ENCODE peak calls at places on chromosomes 4 and X, in ten cellular contexts. One of them, this sample, is unnamed. For H3K4me1, the result is how much of the 10 kb centered on the place peaks cover.

GRCh38 chr4:54384563-54384962 is 155.5 kb downstream of the PDGFRA start:
- DNase-seq in fibroblast of lung: peak
- DNase-seq in IMR-90: peak
- DNase-seq in mammary epithelial cell: peak
- DNase-seq in endodermal cell: peak
- DNase-seq in hepatocyte: peak
- DNase-seq in colonic mucosa: peak
- DNase-seq in spleen: no peak
- DNase-seq in pancreas: no peak
- DNase-seq in left ventricle myocardium inferior: peak
- DNase-seq in this sample: no peak

GRCh38 chrX:78650906-78651437 is 8.2 kb downstream of the RTL3 start:
- DNase-seq in fibroblast of lung: peak
- DNase-seq in IMR-90: peak
- DNase-seq in mammary epithelial cell: no peak
- DNase-seq in endodermal cell: no peak
- DNase-seq in hepatocyte: no peak
- DNase-seq in colonic mucosa: no peak
- DNase-seq in spleen: no peak
- DNase-seq in pancreas: no peak
- DNase-seq in left ventricle myocardium inferior: no peak
- DNase-seq in this sample: no peak

GRCh38 chr4:108881190-108881589 is 118.3 kb upstream of the ETNPPL start:
- DNase-seq in fibroblast of lung: peak
- DNase-seq in IMR-90: peak
- DNase-seq in mammary epithelial cell: peak
- DNase-seq in endodermal cell: no peak
- DNase-seq in hepatocyte: no peak
- DNase-seq in colonic mucosa: no peak
- DNase-seq in spleen: no peak
- DNase-seq in pancreas: no peak
- DNase-seq in left ventricle myocardium inferior: no peak
- DNase-seq in this sample: no peak

GRCh38 chr4:1822568-1823544 is 29.8 kb downstream of the FGFR3 start:
- DNase-seq in fibroblast of lung: no peak
- DNase-seq in IMR-90: no peak
- DNase-seq in mammary epithelial cell: no peak
- DNase-seq in endodermal cell: no peak
- DNase-seq in hepatocyte: no peak
- DNase-seq in colonic mucosa: no peak
- DNase-seq in spleen: no peak
- DNase-seq in pancreas: no peak
- DNase-seq in left ventricle myocardium inferior: no peak
- DNase-seq in this sample: no peak

GRCh38 chr4:912548-913279 is 19.4 kb downstream of the GAK start:
- DNase-seq in fibroblast of lung: peak
- DNase-seq in IMR-90: no peak
- DNase-seq in mammary epithelial cell: peak
- DNase-seq in endodermal cell: no peak
- DNase-seq in hepatocyte: no peak
- DNase-seq in colonic mucosa: peak
- DNase-seq in spleen: peak
- DNase-seq in pancreas: no peak
- DNase-seq in left ventricle myocardium inferior: no peak
- DNase-seq in this sample: no peak

GRCh38 chr4:150065740-150066139 is 12.5 kb upstream of the DCLK2 start:
- DNase-seq in fibroblast of lung: no peak
- DNase-seq in IMR-90: no peak
- DNase-seq in mammary epithelial cell: no peak
- DNase-seq in endodermal cell: no peak
- DNase-seq in hepatocyte: no peak
- DNase-seq in colonic mucosa: no peak
- DNase-seq in spleen: no peak
- DNase-seq in pancreas: no peak
- DNase-seq in left ventricle myocardium inferior: no peak
- DNase-seq in this sample: no peak

GRCh38 chr4:139764686-139765085 is 99.1 kb downstream of the MGST2 start:
- DNase-seq in fibroblast of lung: no peak
- DNase-seq in IMR-90: no peak
- DNase-seq in mammary epithelial cell: no peak
- DNase-seq in endodermal cell: no peak
- DNase-seq in hepatocyte: no peak
- DNase-seq in colonic mucosa: no peak
- DNase-seq in spleen: no peak
- DNase-seq in pancreas: no peak
- DNase-seq in left ventricle myocardium inferior: no peak
- DNase-seq in this sample: no peak

GRCh38 chrX:107599371-107599970 is 28.8 kb upstream of the PRPS1 start:
- DNase-seq in fibroblast of lung: no peak
- DNase-seq in IMR-90: no peak
- DNase-seq in mammary epithelial cell: no peak
- DNase-seq in endodermal cell: no peak
- DNase-seq in hepatocyte: no peak
- DNase-seq in colonic mucosa: no peak
- DNase-seq in spleen: no peak
- DNase-seq in pancreas: no peak
- DNase-seq in left ventricle myocardium inferior: no peak
- DNase-seq in this sample: no peak

GRCh38 chr4:126470862-126471261 is 1156.1 kb downstream of the FAT4 start:
- DNase-seq in fibroblast of lung: peak
- DNase-seq in IMR-90: peak
- DNase-seq in mammary epithelial cell: no peak
- DNase-seq in endodermal cell: no peak
- DNase-seq in hepatocyte: no peak
- DNase-seq in colonic mucosa: no peak
- DNase-seq in spleen: no peak
- DNase-seq in pancreas: no peak
- DNase-seq in left ventricle myocardium inferior: no peak
- DNase-seq in this sample: no peak

GRCh38 chr4:110587666-110588285 is 35.1 kb downstream of the PITX2 start:
- DNase-seq in fibroblast of lung: no peak
- DNase-seq in IMR-90: no peak
- DNase-seq in mammary epithelial cell: no peak
- DNase-seq in endodermal cell: peak
- DNase-seq in hepatocyte: no peak
- DNase-seq in colonic mucosa: no peak
- DNase-seq in spleen: no peak
- DNase-seq in pancreas: no peak
- DNase-seq in left ventricle myocardium inferior: no peak
- DNase-seq in this sample: no peak

GRCh38 chrX:119605398-119605738 is 856 bp downstream of the NKRF start:
- DNase-seq in fibroblast of lung: no peak
- DNase-seq in IMR-90: no peak
- DNase-seq in mammary epithelial cell: peak
- DNase-seq in endodermal cell: no peak
- DNase-seq in hepatocyte: peak
- DNase-seq in colonic mucosa: peak
- DNase-seq in spleen: peak
- DNase-seq in pancreas: no peak
- DNase-seq in left ventricle myocardium inferior: no peak
- DNase-seq in this sample: no peak

GRCh38 chr4:1766336-1767057 is 26.6 kb upstream of the FGFR3 start:
- DNase-seq in fibroblast of lung: no peak
- DNase-seq in IMR-90: no peak
- DNase-seq in mammary epithelial cell: no peak
- DNase-seq in endodermal cell: peak
- DNase-seq in hepatocyte: peak
- DNase-seq in colonic mucosa: no peak
- DNase-seq in spleen: no peak
- DNase-seq in pancreas: peak
- DNase-seq in left ventricle myocardium inferior: no peak
- DNase-seq in this sample: no peak

GRCh38 chr4:78659665-78660064 is 108.1 kb downstream of the ANXA3 start:
- DNase-seq in fibroblast of lung: no peak
- DNase-seq in IMR-90: no peak
- DNase-seq in mammary epithelial cell: no peak
- DNase-seq in endodermal cell: no peak
- DNase-seq in hepatocyte: no peak
- DNase-seq in colonic mucosa: no peak
- DNase-seq in spleen: no peak
- DNase-seq in pancreas: no peak
- DNase-seq in left ventricle myocardium inferior: no peak
- DNase-seq in this sample: no peak
- H3K4me1 ChIP-seq in fibroblast of lung: under half
- H3K4me1 ChIP-seq in IMR-90: under half
- H3K4me1 ChIP-seq in mammary epithelial cell: under half
- H3K4me1 ChIP-seq in endodermal cell: under half
- H3K4me1 ChIP-seq in hepatocyte: under half
- H3K4me1 ChIP-seq in colonic mucosa: under half
- H3K4me1 ChIP-seq in spleen: half or more
- H3K4me1 ChIP-seq in pancreas: under half
- H3K4me1 ChIP-seq in left ventricle myocardium inferior: half or more
- H3K4me1 ChIP-seq in this sample: under half

DNA sequence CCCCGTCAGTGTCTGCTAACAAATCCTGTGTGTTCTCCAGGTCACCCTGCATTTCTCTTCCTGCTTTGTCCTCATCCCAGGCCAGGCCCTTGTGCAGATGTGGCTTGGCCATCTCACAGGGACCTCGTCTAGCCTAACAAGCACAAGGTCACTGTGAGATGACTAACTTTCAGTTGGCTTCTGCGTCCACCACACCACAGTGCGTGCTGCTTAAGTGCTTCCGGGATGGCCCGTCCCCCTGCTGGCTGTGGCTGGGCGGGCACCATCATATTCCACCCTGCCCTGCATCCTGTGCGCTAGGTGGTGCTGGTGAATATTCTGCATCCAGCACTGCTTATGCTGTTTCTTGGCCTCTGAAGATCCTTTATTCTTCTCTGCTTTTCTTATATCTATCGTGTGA is 33.8 kb downstream of the RBBP7 start:
- DNase-seq in fibroblast of lung: peak
- DNase-seq in IMR-90: peak
- DNase-seq in mammary epithelial cell: no peak
- DNase-seq in endodermal cell: peak
- DNase-seq in hepatocyte: peak
- DNase-seq in colonic mucosa: peak
- DNase-seq in spleen: no peak
- DNase-seq in pancreas: no peak
- DNase-seq in left ventricle myocardium inferior: no peak
- DNase-seq in this sample: no peak
- TF ChIP-seq CTCF in fibroblast of lung: peak
- TF ChIP-seq CTCF in IMR-90: peak
- TF ChIP-seq CTCF in mammary epithelial cell: no peak
- TF ChIP-seq CTCF in endodermal cell: peak
- TF ChIP-seq CTCF in hepatocyte: peak
- TF ChIP-seq CTCF in colonic mucosa: no peak
- TF ChIP-seq CTCF in spleen: peak
- TF ChIP-seq CTCF in pancreas: no peak
- TF ChIP-seq CTCF in left ventricle myocardium inferior: peak
- TF ChIP-seq CTCF in this sample: no peak

GRCh38 chr4:106132045-106132444 is 184.0 kb downstream of the TBCK start:
- DNase-seq in fibroblast of lung: no peak
- DNase-seq in IMR-90: no peak
- DNase-seq in mammary epithelial cell: no peak
- DNase-seq in endodermal cell: no peak
- DNase-seq in hepatocyte: no peak
- DNase-seq in colonic mucosa: no peak
- DNase-seq in spleen: no peak
- DNase-seq in pancreas: no peak
- DNase-seq in left ventricle myocardium inferior: no peak
- DNase-seq in this sample: no peak

GRCh38 chr4:106126062-106126461 is 189.9 kb downstream of the TBCK start:
- DNase-seq in fibroblast of lung: no peak
- DNase-seq in IMR-90: no peak
- DNase-seq in mammary epithelial cell: no peak
- DNase-seq in endodermal cell: no peak
- DNase-seq in hepatocyte: no peak
- DNase-seq in colonic mucosa: no peak
- DNase-seq in spleen: no peak
- DNase-seq in pancreas: no peak
- DNase-seq in left ventricle myocardium inferior: no peak
- DNase-seq in this sample: no peak
- H3K4me1 ChIP-seq in fibroblast of lung: under half
- H3K4me1 ChIP-seq in IMR-90: under half
- H3K4me1 ChIP-seq in mammary epithelial cell: under half
- H3K4me1 ChIP-seq in endodermal cell: under half
- H3K4me1 ChIP-seq in hepatocyte: under half
- H3K4me1 ChIP-seq in colonic mucosa: under half
- H3K4me1 ChIP-seq in spleen: under half
- H3K4me1 ChIP-seq in pancreas: under half
- H3K4me1 ChIP-seq in left ventricle myocardium inferior: under half
- H3K4me1 ChIP-seq in this sample: under half

GRCh38 chr4:39453738-39454137 is 5.0 kb downstream of the RPL9 start:
- DNase-seq in fibroblast of lung: no peak
- DNase-seq in IMR-90: no peak
- DNase-seq in mammary epithelial cell: no peak
- DNase-seq in endodermal cell: no peak
- DNase-seq in hepatocyte: no peak
- DNase-seq in colonic mucosa: no peak
- DNase-seq in spleen: no peak
- DNase-seq in pancreas: no peak
- DNase-seq in left ventricle myocardium inferior: no peak
- DNase-seq in this sample: no peak

GRCh38 chr4:39450618-39451017 is 8.1 kb downstream of the RPL9 start:
- DNase-seq in fibroblast of lung: no peak
- DNase-seq in IMR-90: no peak
- DNase-seq in mammary epithelial cell: no peak
- DNase-seq in endodermal cell: no peak
- DNase-seq in hepatocyte: no peak
- DNase-seq in colonic mucosa: no peak
- DNase-seq in spleen: no peak
- DNase-seq in pancreas: no peak
- DNase-seq in left ventricle myocardium inferior: no peak
- DNase-seq in this sample: no peak

GRCh38 chr4:39451423-39452023 is 7.2 kb downstream of the RPL9 start:
- DNase-seq in fibroblast of lung: no peak
- DNase-seq in IMR-90: no peak
- DNase-seq in mammary epithelial cell: no peak
- DNase-seq in endodermal cell: no peak
- DNase-seq in hepatocyte: no peak
- DNase-seq in colonic mucosa: no peak
- DNase-seq in spleen: no peak
- DNase-seq in pancreas: no peak
- DNase-seq in left ventricle myocardium inferior: no peak
- DNase-seq in this sample: no peak

GRCh38 chr4:39452860-39453587 is 5.7 kb downstream of the RPL9 start:
- DNase-seq in fibroblast of lung: no peak
- DNase-seq in IMR-90: no peak
- DNase-seq in mammary epithelial cell: no peak
- DNase-seq in endodermal cell: no peak
- DNase-seq in hepatocyte: no peak
- DNase-seq in colonic mucosa: no peak
- DNase-seq in spleen: no peak
- DNase-seq in pancreas: no peak
- DNase-seq in left ventricle myocardium inferior: no peak
- DNase-seq in this sample: no peak

GRCh38 chr4:39452153-39452859 is 6.4 kb downstream of the RPL9 start:
- DNase-seq in fibroblast of lung: no peak
- DNase-seq in IMR-90: no peak
- DNase-seq in mammary epithelial cell: no peak
- DNase-seq in endodermal cell: no peak
- DNase-seq in hepatocyte: no peak
- DNase-seq in colonic mucosa: no peak
- DNase-seq in spleen: no peak
- DNase-seq in pancreas: no peak
- DNase-seq in left ventricle myocardium inferior: no peak
- DNase-seq in this sample: no peak
- TF ChIP-seq CTCF in fibroblast of lung: no peak
- TF ChIP-seq CTCF in IMR-90: no peak
- TF ChIP-seq CTCF in mammary epithelial cell: no peak
- TF ChIP-seq CTCF in endodermal cell: no peak
- TF ChIP-seq CTCF in hepatocyte: no peak
- TF ChIP-seq CTCF in colonic mucosa: no peak
- TF ChIP-seq CTCF in spleen: no peak
- TF ChIP-seq CTCF in pancreas: no peak
- TF ChIP-seq CTCF in left ventricle myocardium inferior: no peak
- TF ChIP-seq CTCF in this sample: no peak